ENCODE peak calls at places on chromosomes 1 and 21, in eight cellular contexts. One of them, this sample, is unnamed.

GRCh38 chr21:18249542-18250152 is 5.0 kb downstream of the CHODL start:
- DNase-seq in IMR-90: no peak
- DNase-seq in stimulated activated CD4-positive, alpha-beta T cell treated with anti-CD3 and anti-CD28 coated beads, Interleukin-2, amount 100 ng/mL, for 4 hours: no peak
- DNase-seq in HS-27A: no peak
- DNase-seq in prostate gland: no peak
- DNase-seq in AG04449: no peak
- DNase-seq in colonic mucosa: no peak
- DNase-seq in foreskin keratinocyte: no peak
- DNase-seq in this sample: no peak

GRCh38 chr1:234164098-234164709 is 209.1 kb upstream of the COA6 start:
- DNase-seq in IMR-90: no peak
- DNase-seq in stimulated activated CD4-positive, alpha-beta T cell treated with anti-CD3 and anti-CD28 coated beads, Interleukin-2, amount 100 ng/mL, for 4 hours: no peak
- DNase-seq in HS-27A: no peak
- DNase-seq in prostate gland: no peak
- DNase-seq in AG04449: no peak
- DNase-seq in colonic mucosa: no peak
- DNase-seq in foreskin keratinocyte: no peak
- DNase-seq in this sample: no peak

GRCh38 chr1:10267946-10268345 is 57.6 kb downstream of the KIF1B start:
- DNase-seq in IMR-90: no peak
- DNase-seq in stimulated activated CD4-positive, alpha-beta T cell treated with anti-CD3 and anti-CD28 coated beads, Interleukin-2, amount 100 ng/mL, for 4 hours: no peak
- DNase-seq in HS-27A: no peak
- DNase-seq in prostate gland: no peak
- DNase-seq in AG04449: no peak
- DNase-seq in colonic mucosa: no peak
- DNase-seq in foreskin keratinocyte: no peak
- DNase-seq in this sample: no peak

GRCh38 chr1:219837274-219837993 is 90.9 kb downstream of the SLC30A10 start:
- DNase-seq in IMR-90: peak; percentile 54
- DNase-seq in stimulated activated CD4-positive, alpha-beta T cell treated with anti-CD3 and anti-CD28 coated beads, Interleukin-2, amount 100 ng/mL, for 4 hours: no peak
- DNase-seq in HS-27A: peak; percentile 3
- DNase-seq in prostate gland: peak; percentile 16
- DNase-seq in AG04449: peak; percentile 9
- DNase-seq in colonic mucosa: peak; percentile 46
- DNase-seq in foreskin keratinocyte: peak; percentile 36
- DNase-seq in this sample: no peak

GRCh38 chr21:43667191-43667904 is 8.0 kb downstream of the RRP1B start:
- DNase-seq in IMR-90: peak; percentile 81
- DNase-seq in stimulated activated CD4-positive, alpha-beta T cell treated with anti-CD3 and anti-CD28 coated beads, Interleukin-2, amount 100 ng/mL, for 4 hours: no peak
- DNase-seq in HS-27A: peak; percentile 43
- DNase-seq in prostate gland: no peak
- DNase-seq in AG04449: no peak
- DNase-seq in colonic mucosa: no peak
- DNase-seq in foreskin keratinocyte: peak; percentile 52
- DNase-seq in this sample: no peak

GRCh38 chr1:103489881-103490280 is 35.6 kb upstream of the RNPC3 start:
- DNase-seq in IMR-90: peak; percentile 18
- DNase-seq in stimulated activated CD4-positive, alpha-beta T cell treated with anti-CD3 and anti-CD28 coated beads, Interleukin-2, amount 100 ng/mL, for 4 hours: no peak
- DNase-seq in HS-27A: no peak
- DNase-seq in prostate gland: no peak
- DNase-seq in AG04449: no peak
- DNase-seq in colonic mucosa: no peak
- DNase-seq in foreskin keratinocyte: peak; percentile 15
- DNase-seq in this sample: no peak

GRCh38 chr21:34992736-34993135 is 56.4 kb downstream of the RUNX1 start:
- DNase-seq in IMR-90: peak; percentile 73
- DNase-seq in stimulated activated CD4-positive, alpha-beta T cell treated with anti-CD3 and anti-CD28 coated beads, Interleukin-2, amount 100 ng/mL, for 4 hours: no peak
- DNase-seq in HS-27A: no peak
- DNase-seq in prostate gland: no peak
- DNase-seq in AG04449: no peak
- DNase-seq in colonic mucosa: no peak
- DNase-seq in foreskin keratinocyte: no peak
- DNase-seq in this sample: no peak

GRCh38 chr21:45270306-45270821 is 17.3 kb downstream of the POFUT2 start:
- DNase-seq in IMR-90: no peak
- DNase-seq in stimulated activated CD4-positive, alpha-beta T cell treated with anti-CD3 and anti-CD28 coated beads, Interleukin-2, amount 100 ng/mL, for 4 hours: no peak
- DNase-seq in HS-27A: no peak
- DNase-seq in prostate gland: no peak
- DNase-seq in AG04449: no peak
- DNase-seq in colonic mucosa: no peak
- DNase-seq in foreskin keratinocyte: no peak
- DNase-seq in this sample: no peak

GRCh38 chr1:229896306-229896705 is 170.7 kb upstream of the GALNT2 start:
- DNase-seq in IMR-90: no peak
- DNase-seq in stimulated activated CD4-positive, alpha-beta T cell treated with anti-CD3 and anti-CD28 coated beads, Interleukin-2, amount 100 ng/mL, for 4 hours: no peak
- DNase-seq in HS-27A: no peak
- DNase-seq in prostate gland: no peak
- DNase-seq in AG04449: no peak
- DNase-seq in colonic mucosa: no peak
- DNase-seq in foreskin keratinocyte: peak; percentile 81
- DNase-seq in this sample: no peak

GRCh38 chr21:14491269-14491681 is 54.8 kb downstream of the SAMSN1 start:
- DNase-seq in IMR-90: no peak
- DNase-seq in stimulated activated CD4-positive, alpha-beta T cell treated with anti-CD3 and anti-CD28 coated beads, Interleukin-2, amount 100 ng/mL, for 4 hours: no peak
- DNase-seq in HS-27A: no peak
- DNase-seq in prostate gland: no peak
- DNase-seq in AG04449: no peak
- DNase-seq in colonic mucosa: no peak
- DNase-seq in foreskin keratinocyte: no peak
- DNase-seq in this sample: no peak

GRCh38 chr1:3928622-3929021 is 28.6 kb upstream of the C1orf174 start:
- DNase-seq in IMR-90: no peak
- DNase-seq in stimulated activated CD4-positive, alpha-beta T cell treated with anti-CD3 and anti-CD28 coated beads, Interleukin-2, amount 100 ng/mL, for 4 hours: no peak
- DNase-seq in HS-27A: no peak
- DNase-seq in prostate gland: no peak
- DNase-seq in AG04449: no peak
- DNase-seq in colonic mucosa: no peak
- DNase-seq in foreskin keratinocyte: no peak
- DNase-seq in this sample: no peak

GRCh38 chr1:181036107-181036843 is 2.5 kb downstream of the MR1 start:
- DNase-seq in IMR-90: no peak
- DNase-seq in stimulated activated CD4-positive, alpha-beta T cell treated with anti-CD3 and anti-CD28 coated beads, Interleukin-2, amount 100 ng/mL, for 4 hours: no peak
- DNase-seq in HS-27A: no peak
- DNase-seq in prostate gland: no peak
- DNase-seq in AG04449: no peak
- DNase-seq in colonic mucosa: no peak
- DNase-seq in foreskin keratinocyte: no peak
- DNase-seq in this sample: no peak

GRCh38 chr1:115764541-115764940 is 4.0 kb downstream of the CASQ2 start:
- DNase-seq in IMR-90: peak; percentile 18
- DNase-seq in stimulated activated CD4-positive, alpha-beta T cell treated with anti-CD3 and anti-CD28 coated beads, Interleukin-2, amount 100 ng/mL, for 4 hours: no peak
- DNase-seq in HS-27A: no peak
- DNase-seq in prostate gland: no peak
- DNase-seq in AG04449: no peak
- DNase-seq in colonic mucosa: peak; percentile 28
- DNase-seq in foreskin keratinocyte: peak; percentile 37
- DNase-seq in this sample: no peak

GRCh38 chr1:41404308-41404755 is 43.1 kb downstream of the FOXO6 start:
- DNase-seq in IMR-90: no peak
- DNase-seq in stimulated activated CD4-positive, alpha-beta T cell treated with anti-CD3 and anti-CD28 coated beads, Interleukin-2, amount 100 ng/mL, for 4 hours: no peak
- DNase-seq in HS-27A: no peak
- DNase-seq in prostate gland: no peak
- DNase-seq in AG04449: no peak
- DNase-seq in colonic mucosa: no peak
- DNase-seq in foreskin keratinocyte: no peak
- DNase-seq in this sample: peak; percentile 35

GRCh38 chr1:225842074-225842473 is 32.1 kb downstream of the EPHX1 start:
- DNase-seq in IMR-90: no peak
- DNase-seq in stimulated activated CD4-positive, alpha-beta T cell treated with anti-CD3 and anti-CD28 coated beads, Interleukin-2, amount 100 ng/mL, for 4 hours: no peak
- DNase-seq in HS-27A: no peak
- DNase-seq in prostate gland: no peak
- DNase-seq in AG04449: no peak
- DNase-seq in colonic mucosa: no peak
- DNase-seq in foreskin keratinocyte: no peak
- DNase-seq in this sample: no peak